ENCODE peak calls at places on chromosome 17, in four cellular contexts. E, M, G and R are unnamed samples.
A peak's percentile ranks its signal among the peaks of the same experiment; 100 is the strongest.

GRCh38 chr17:19410101-19410500 is 931 bp upstream of the RNF112 start:
- DNase-seq in M (no peak), E (no peak), G (no peak), R (no peak)

GRCh38 chr17:38967290-38967738 is at the start of gene FBXO47:
- DNase-seq in G (peak; percentile 100), M (peak; percentile 93), E (peak; percentile 71), R (peak; percentile 77)

GRCh38 chr17:67970783-67971182 is 25.5 kb downstream of the C17orf58 start:
- DNase-seq in E (no peak), G (peak; percentile 15), M (no peak), R (no peak)

GRCh38 chr17:48261297-48261880 is 153.8 kb downstream of the SNX11 start:
- DNase-seq in M (peak; percentile 38), E (no peak), G (peak; percentile 92), R (no peak)

GRCh38 chr17:46727572-46728348 is 90.7 kb downstream of the WNT3 start:
- DNase-seq in G (no peak), E (peak; percentile 65), M (no peak), R (no peak)

GRCh38 chr17:64685705-64686104 is 23.6 kb upstream of the SMURF2 start:
- DNase-seq in E (no peak), G (no peak), M (no peak), R (no peak)

GRCh38 chr17:30554839-30555751 is 77.9 kb downstream of the GOSR1 start:
- DNase-seq in G (peak; percentile 74), M (peak; percentile 33), E (no peak), R (no peak)

GRCh38 chr17:6796887-6797490 is 21.0 kb downstream of the FBXO39 start:
- DNase-seq in G (no peak), E (peak; percentile 22), M (no peak), R (no peak)

GRCh38 chr17:35809855-35810461 is 674 bp downstream of the TAF15 start:
- DNase-seq in M (no peak), E (no peak), G (no peak), R (no peak)

GRCh38 chr17:34840758-34841157 is 120.5 kb downstream of the CCT6B start:
- DNase-seq in E (no peak), G (peak; percentile 46), M (peak; percentile 89), R (no peak)

GRCh38 chr17:72743037-72743467 is 349.4 kb downstream of the SLC39A11 start:
- DNase-seq in M (no peak), E (no peak), G (peak; percentile 57), R (no peak)

GRCh38 chr17:77034677-77035424 is 105.9 kb upstream of the SEC14L1 start:
- DNase-seq in M (peak; percentile 23), G (no peak), E (no peak), R (no peak)

GRCh38 chr17:42122371-42123303 is at the start of gene HSPB9:
- DNase-seq in E (no peak), G (peak; percentile 95), M (no peak), R (no peak)

GRCh38 chr17:78678711-78679110 is 101.5 kb upstream of the DNAH17 start:
- DNase-seq in M (no peak), G (no peak), E (no peak), R (no peak)

GRCh38 chr17:78678220-78678554 is 101.0 kb upstream of the DNAH17 start:
- DNase-seq in M (no peak), G (no peak), E (no peak), R (peak; percentile 87)

GRCh38 chr17:78682363-78682762 is 99.7 kb downstream of the CYTH1 start:
- DNase-seq in G (no peak), M (no peak), E (no peak), R (no peak)

GRCh38 chr17:78679495-78680395 is 102.3 kb downstream of the CYTH1 start:
- DNase-seq in E (no peak), M (no peak), G (no peak), R (no peak)

DNA sequence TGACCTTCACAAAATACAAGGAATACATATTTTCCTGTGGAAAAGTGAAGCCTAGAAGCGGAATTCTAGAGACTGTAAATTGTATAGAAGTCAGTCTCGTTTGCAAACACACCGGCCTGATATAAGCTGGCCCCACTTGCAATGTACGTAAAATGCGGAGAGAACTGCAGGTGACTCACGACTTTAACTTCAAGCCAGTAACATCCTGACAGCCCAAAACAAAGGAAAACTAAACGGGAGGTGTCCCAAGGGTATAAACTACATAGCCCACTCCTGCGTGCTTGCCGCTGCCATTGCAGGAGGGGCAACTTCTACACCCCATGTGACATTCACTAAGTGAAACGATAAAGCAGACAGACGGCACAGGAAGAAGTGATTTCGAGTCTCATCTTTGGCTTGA is 101.6 kb downstream of the CYTH1 start:
- DNase-seq in G (no peak), M (no peak), E (no peak), R (no peak)
- H3K4me3 ChIP-seq in G (no peak overlapping the region), M (no peak overlapping the region), E (no peak overlapping the region), R (no peak overlapping the region)

GRCh38 chr17:32020943-32021617 is 13.9 kb downstream of the LRRC37B start:
- DNase-seq in E (peak; percentile 30), M (no peak), G (no peak), R (no peak)

GRCh38 chr17:32015245-32016013 is 8.2 kb downstream of the LRRC37B start:
- DNase-seq in G (no peak), M (no peak), E (peak; percentile 8), R (peak; percentile 71)

GRCh38 chr17:32021618-32021955 is 14.4 kb downstream of the LRRC37B start:
- DNase-seq in E (no peak), G (no peak), M (no peak), R (no peak)

GRCh38 chr17:32019228-32019627 is 12.0 kb downstream of the LRRC37B start:
- DNase-seq in E (no peak), M (no peak), G (no peak), R (no peak)

GRCh38 chr17:32016231-32016630 is 9.0 kb downstream of the LRRC37B start:
- DNase-seq in M (no peak), G (no peak), E (no peak), R (no peak)
- H3K4me3 ChIP-seq in M (no peak overlapping the region), G (no peak overlapping the region), E (no peak overlapping the region), R (no peak overlapping the region)

DNA sequence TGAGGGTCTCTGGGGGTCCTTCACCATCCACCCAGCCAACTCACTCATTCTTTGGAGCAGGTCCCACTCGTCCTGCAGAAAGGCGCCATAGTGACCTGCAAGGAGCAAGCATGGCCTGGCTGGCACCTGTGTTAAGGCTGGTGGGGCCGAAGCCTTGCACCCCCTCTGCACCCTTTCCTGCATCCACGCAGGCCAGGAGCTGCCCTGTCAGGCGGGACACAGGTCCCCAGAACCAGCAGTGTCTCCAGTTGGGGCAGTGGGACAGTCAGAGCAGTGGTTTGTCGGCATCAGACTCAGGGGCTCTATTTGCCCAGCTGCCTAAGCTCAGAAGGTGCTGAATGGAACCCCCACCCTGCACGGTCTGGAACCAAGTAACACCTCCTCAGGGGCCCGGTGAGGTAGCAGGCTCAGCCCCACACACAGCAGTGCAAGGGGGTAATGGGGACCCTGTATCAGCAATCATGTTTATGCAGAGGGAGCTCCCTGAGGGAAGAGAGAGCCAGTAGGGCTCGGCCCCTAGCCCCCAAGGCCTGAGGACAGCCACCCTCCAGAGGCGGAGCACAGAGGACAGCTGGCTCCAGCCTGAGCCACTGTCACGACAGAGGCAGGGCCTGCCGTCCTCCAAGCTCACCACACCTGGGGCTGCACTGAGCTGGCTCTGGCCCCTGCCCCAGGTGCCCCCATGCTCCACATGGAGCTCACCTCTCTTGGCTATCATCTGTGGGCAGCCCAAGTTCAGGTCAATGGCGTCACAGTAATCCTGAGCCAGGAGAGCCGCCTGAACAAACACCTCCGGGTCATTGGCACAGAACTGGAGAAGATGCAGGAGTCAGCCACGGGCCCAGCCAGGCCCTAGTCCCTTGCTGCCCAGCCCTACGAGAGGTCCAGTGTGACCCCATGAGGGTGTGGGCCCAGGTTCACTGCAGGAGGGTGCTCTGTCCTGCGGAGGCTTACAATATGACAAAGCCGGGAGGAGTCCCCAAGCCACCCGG is 1.9 kb downstream of the DUS1L start:
- DNase-seq in M (no peak), G (no peak), E (no peak), R (no peak)
- H3K4me3 ChIP-seq in M (peak overlapping the region; percentile 97), G (no peak overlapping the region), E (no peak overlapping the region), R (peak overlapping the region; percentile 90)

GRCh38 chr17:8154608-8155152 is 2.5 kb upstream of the PER1 start:
- DNase-seq in G (no peak), M (no peak), E (no peak), R (no peak)

GRCh38 chr17:8152112-8152775 is at the start of gene PER1:
- DNase-seq in E (peak; percentile 96), G (peak; percentile 98), M (peak; percentile 89), R (peak; percentile 98)

GRCh38 chr17:8153957-8154607 is 1.9 kb upstream of the PER1 start:
- DNase-seq in G (peak; percentile 96), M (peak; percentile 65), E (peak; percentile 99), R (peak; percentile 99)

GRCh38 chr17:8152981-8153549 is 861 bp upstream of the PER1 start:
- DNase-seq in E (no peak), G (no peak), M (no peak), R (no peak)

GRCh38 chr17:8153550-8153956 is 1.3 kb upstream of the PER1 start:
- DNase-seq in G (peak; percentile 38), E (peak; percentile 98), M (no peak), R (peak; percentile 86)
- H3K4me3 ChIP-seq in G (peak overlapping the region; percentile 67), E (peak overlapping the region; percentile 8), M (no peak overlapping the region), R (peak overlapping the region; percentile 72)

DNA sequence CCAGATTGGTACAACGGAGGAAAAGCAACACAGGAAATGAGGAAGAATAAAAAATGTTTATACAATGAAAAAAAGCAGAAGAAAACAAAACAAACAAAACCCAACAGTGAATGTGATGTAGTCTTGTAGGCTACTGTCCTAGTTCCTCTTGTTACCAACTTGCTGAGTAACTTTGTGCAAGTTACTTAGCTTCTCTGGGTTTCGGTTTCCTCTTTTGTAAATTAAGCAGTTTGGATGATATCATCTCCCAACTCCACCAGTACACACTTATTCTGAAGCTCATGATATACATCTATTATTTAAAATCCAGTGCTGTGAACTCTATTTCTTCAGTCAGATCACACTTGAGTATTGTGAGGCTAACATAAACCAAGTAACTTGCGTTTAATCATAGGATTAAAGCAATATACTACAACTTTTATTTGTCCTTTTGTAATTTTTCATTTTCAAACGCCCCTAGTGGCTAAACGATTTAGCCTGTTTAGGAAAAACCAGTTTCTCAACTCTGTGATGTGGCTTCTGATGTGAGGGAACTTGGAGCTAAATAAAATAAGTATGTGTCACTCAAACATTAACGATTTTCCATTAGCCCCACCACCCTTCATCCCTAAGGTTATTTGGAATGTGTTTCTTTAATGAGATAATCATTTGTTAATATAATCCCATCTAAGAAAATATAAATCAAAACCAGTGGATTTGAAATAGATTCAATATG is 1.4 kb upstream of the UNK start:
- DNase-seq in G (peak; percentile 67), M (peak; percentile 90), E (peak; percentile 42), R (no peak)
- H3K4me3 ChIP-seq in G (no peak overlapping the region), M (peak overlapping the region; percentile 76), E (peak overlapping the region; percentile 16), R (peak overlapping the region; percentile 86)